ENCODE peak calls at places on chromosomes 4 and X, in four cellular contexts. One of them, this sample, is unnamed.

GRCh38 chr4:13498464-13498863 is 14.3 kb upstream of the RAB28 start:
- DNase-seq in endothelial cell: no peak
- DNase-seq in left ventricle myocardium superior: no peak
- DNase-seq in GM06990: no peak
- DNase-seq in this sample: no peak

GRCh38 chr4:142236268-142236667 is 599.9 kb downstream of the IL15 start:
- DNase-seq in endothelial cell: no peak
- DNase-seq in left ventricle myocardium superior: no peak
- DNase-seq in GM06990: no peak
- DNase-seq in this sample: no peak

GRCh38 chrX:138775501-138775900 is 64.0 kb upstream of the FGF13 start:
- DNase-seq in endothelial cell: no peak
- DNase-seq in left ventricle myocardium superior: no peak
- DNase-seq in GM06990: no peak
- DNase-seq in this sample: peak

GRCh38 chr4:87461281-87461700 is 38.9 kb downstream of the NUDT9 start:
- DNase-seq in endothelial cell: no peak
- DNase-seq in left ventricle myocardium superior: no peak
- DNase-seq in GM06990: no peak
- DNase-seq in this sample: no peak

GRCh38 chr4:17186916-17187315 is 288.5 kb upstream of the LDB2 start:
- DNase-seq in endothelial cell: no peak
- DNase-seq in left ventricle myocardium superior: no peak
- DNase-seq in GM06990: no peak
- DNase-seq in this sample: no peak

GRCh38 chr4:26157541-26157940 is 163.3 kb upstream of the RBPJ start:
- DNase-seq in endothelial cell: no peak
- DNase-seq in left ventricle myocardium superior: no peak
- DNase-seq in GM06990: no peak
- DNase-seq in this sample: no peak

GRCh38 chr4:6909970-6910339 is 329 bp downstream of the TBC1D14 start:
- DNase-seq in endothelial cell: peak
- DNase-seq in left ventricle myocardium superior: peak
- DNase-seq in GM06990: no peak
- DNase-seq in this sample: no peak

GRCh38 chrX:31445542-31445941 is 373.7 kb upstream of the FTHL17 start:
- DNase-seq in endothelial cell: no peak
- DNase-seq in left ventricle myocardium superior: no peak
- DNase-seq in GM06990: no peak
- DNase-seq in this sample: no peak

This sample was measured in GM20000.